ENCODE peak calls at places on chromosomes 3 and 15, in ten cellular contexts. One of them, this sample, is unnamed.

GRCh38 chr3:42032693-42033349 is 58.3 kb upstream of the TRAK1 start:
- DNase-seq in T-helper 2 cell: no peak
- DNase-seq in dorsolateral prefrontal cortex: no peak
- DNase-seq in HT1080: peak
- DNase-seq in Right ventricle myocardium superior: peak
- DNase-seq in HEK293T: no peak
- DNase-seq in NCI-H510A treated with DMSO at 0.1 percent for 48 hours: peak
- DNase-seq in left colon: peak
- DNase-seq in cardiac muscle cell: no peak
- DNase-seq in activated CD8-positive, alpha-beta memory T cell treated with anti-CD3 and anti-CD28 coated beads for 24 hours: peak
- DNase-seq in this sample: no peak

GRCh38 chr15:65213241-65213640 is 2.0 kb upstream of the CILP start:
- DNase-seq in Right ventricle myocardium superior: no peak
- DNase-seq in NCI-H510A treated with DMSO at 0.1 percent for 48 hours: no peak
- DNase-seq in HEK293T: no peak
- DNase-seq in cardiac muscle cell: no peak
- DNase-seq in dorsolateral prefrontal cortex: no peak
- DNase-seq in left colon: no peak
- DNase-seq in activated CD8-positive, alpha-beta memory T cell treated with anti-CD3 and anti-CD28 coated beads for 24 hours: no peak
- DNase-seq in HT1080: no peak
- DNase-seq in T-helper 2 cell: no peak
- DNase-seq in this sample: no peak

GRCh38 chr3:194971009-194971408 is 285.3 kb downstream of the FAM43A start:
- DNase-seq in Right ventricle myocardium superior: no peak
- DNase-seq in dorsolateral prefrontal cortex: no peak
- DNase-seq in activated CD8-positive, alpha-beta memory T cell treated with anti-CD3 and anti-CD28 coated beads for 24 hours: peak
- DNase-seq in left colon: no peak
- DNase-seq in HEK293T: no peak
- DNase-seq in NCI-H510A treated with DMSO at 0.1 percent for 48 hours: no peak
- DNase-seq in cardiac muscle cell: no peak
- DNase-seq in T-helper 2 cell: no peak
- DNase-seq in HT1080: no peak
- DNase-seq in this sample: no peak

GRCh38 chr3:60742606-60743145 is 508.6 kb downstream of the FHIT start:
- DNase-seq in Right ventricle myocardium superior: peak
- DNase-seq in left colon: no peak
- DNase-seq in cardiac muscle cell: peak
- DNase-seq in HT1080: peak
- DNase-seq in dorsolateral prefrontal cortex: no peak
- DNase-seq in activated CD8-positive, alpha-beta memory T cell treated with anti-CD3 and anti-CD28 coated beads for 24 hours: no peak
- DNase-seq in T-helper 2 cell: no peak
- DNase-seq in HEK293T: peak
- DNase-seq in NCI-H510A treated with DMSO at 0.1 percent for 48 hours: no peak
- DNase-seq in this sample: peak

GRCh38 chr3:98808071-98808470 is 44.9 kb downstream of the ST3GAL6 start:
- DNase-seq in activated CD8-positive, alpha-beta memory T cell treated with anti-CD3 and anti-CD28 coated beads for 24 hours: no peak
- DNase-seq in left colon: no peak
- DNase-seq in T-helper 2 cell: no peak
- DNase-seq in Right ventricle myocardium superior: no peak
- DNase-seq in HT1080: no peak
- DNase-seq in cardiac muscle cell: no peak
- DNase-seq in dorsolateral prefrontal cortex: no peak
- DNase-seq in NCI-H510A treated with DMSO at 0.1 percent for 48 hours: no peak
- DNase-seq in HEK293T: no peak
- DNase-seq in this sample: no peak

GRCh38 chr3:16616083-16616482 is 10.9 kb upstream of the DAZL start:
- DNase-seq in cardiac muscle cell: no peak
- DNase-seq in NCI-H510A treated with DMSO at 0.1 percent for 48 hours: no peak
- DNase-seq in T-helper 2 cell: no peak
- DNase-seq in HT1080: no peak
- DNase-seq in Right ventricle myocardium superior: no peak
- DNase-seq in left colon: no peak
- DNase-seq in activated CD8-positive, alpha-beta memory T cell treated with anti-CD3 and anti-CD28 coated beads for 24 hours: no peak
- DNase-seq in dorsolateral prefrontal cortex: no peak
- DNase-seq in HEK293T: no peak
- DNase-seq in this sample: no peak

GRCh38 chr3:111874177-111874820 is 15.2 kb downstream of the PHLDB2 start:
- DNase-seq in cardiac muscle cell: no peak
- DNase-seq in Right ventricle myocardium superior: no peak
- DNase-seq in left colon: no peak
- DNase-seq in activated CD8-positive, alpha-beta memory T cell treated with anti-CD3 and anti-CD28 coated beads for 24 hours: no peak
- DNase-seq in dorsolateral prefrontal cortex: no peak
- DNase-seq in T-helper 2 cell: no peak
- DNase-seq in NCI-H510A treated with DMSO at 0.1 percent for 48 hours: no peak
- DNase-seq in HT1080: peak
- DNase-seq in HEK293T: no peak
- DNase-seq in this sample: no peak

GRCh38 chr3:164486150-164486549 is 592.1 kb downstream of the SI start:
- DNase-seq in NCI-H510A treated with DMSO at 0.1 percent for 48 hours: no peak
- DNase-seq in HEK293T: no peak
- DNase-seq in activated CD8-positive, alpha-beta memory T cell treated with anti-CD3 and anti-CD28 coated beads for 24 hours: no peak
- DNase-seq in HT1080: no peak
- DNase-seq in cardiac muscle cell: no peak
- DNase-seq in T-helper 2 cell: no peak
- DNase-seq in dorsolateral prefrontal cortex: no peak
- DNase-seq in Right ventricle myocardium superior: no peak
- DNase-seq in left colon: no peak
- DNase-seq in this sample: no peak

GRCh38 chr3:176514297-176514696 is 683.0 kb downstream of the TBL1XR1 start:
- DNase-seq in HEK293T: peak
- DNase-seq in Right ventricle myocardium superior: no peak
- DNase-seq in HT1080: peak
- DNase-seq in T-helper 2 cell: no peak
- DNase-seq in activated CD8-positive, alpha-beta memory T cell treated with anti-CD3 and anti-CD28 coated beads for 24 hours: no peak
- DNase-seq in cardiac muscle cell: peak
- DNase-seq in dorsolateral prefrontal cortex: no peak
- DNase-seq in left colon: no peak
- DNase-seq in NCI-H510A treated with DMSO at 0.1 percent for 48 hours: no peak
- DNase-seq in this sample: peak

GRCh38 chr3:157131861-157132260 is 28.1 kb downstream of the CCNL1 start:
- DNase-seq in NCI-H510A treated with DMSO at 0.1 percent for 48 hours: no peak
- DNase-seq in Right ventricle myocardium superior: no peak
- DNase-seq in HEK293T: no peak
- DNase-seq in left colon: no peak
- DNase-seq in activated CD8-positive, alpha-beta memory T cell treated with anti-CD3 and anti-CD28 coated beads for 24 hours: no peak
- DNase-seq in cardiac muscle cell: no peak
- DNase-seq in dorsolateral prefrontal cortex: no peak
- DNase-seq in T-helper 2 cell: no peak
- DNase-seq in HT1080: peak
- DNase-seq in this sample: no peak

GRCh38 chr3:71690222-71690821 is 34.9 kb downstream of the EIF4E3 start:
- DNase-seq in NCI-H510A treated with DMSO at 0.1 percent for 48 hours: no peak
- DNase-seq in T-helper 2 cell: no peak
- DNase-seq in dorsolateral prefrontal cortex: no peak
- DNase-seq in activated CD8-positive, alpha-beta memory T cell treated with anti-CD3 and anti-CD28 coated beads for 24 hours: no peak
- DNase-seq in cardiac muscle cell: no peak
- DNase-seq in Right ventricle myocardium superior: no peak
- DNase-seq in left colon: no peak
- DNase-seq in HEK293T: no peak
- DNase-seq in HT1080: peak
- DNase-seq in this sample: no peak

GRCh38 chr3:73226026-73226425 is 164.6 kb downstream of the EBLN2 start:
- DNase-seq in HEK293T: no peak
- DNase-seq in activated CD8-positive, alpha-beta memory T cell treated with anti-CD3 and anti-CD28 coated beads for 24 hours: no peak
- DNase-seq in cardiac muscle cell: no peak
- DNase-seq in T-helper 2 cell: no peak
- DNase-seq in dorsolateral prefrontal cortex: no peak
- DNase-seq in NCI-H510A treated with DMSO at 0.1 percent for 48 hours: no peak
- DNase-seq in Right ventricle myocardium superior: no peak
- DNase-seq in HT1080: no peak
- DNase-seq in left colon: no peak
- DNase-seq in this sample: no peak

GRCh38 chr3:79871656-79872055 is 103.9 kb upstream of the ROBO1 start:
- DNase-seq in Right ventricle myocardium superior: no peak
- DNase-seq in HEK293T: no peak
- DNase-seq in left colon: no peak
- DNase-seq in cardiac muscle cell: no peak
- DNase-seq in T-helper 2 cell: no peak
- DNase-seq in HT1080: no peak
- DNase-seq in dorsolateral prefrontal cortex: no peak
- DNase-seq in activated CD8-positive, alpha-beta memory T cell treated with anti-CD3 and anti-CD28 coated beads for 24 hours: no peak
- DNase-seq in NCI-H510A treated with DMSO at 0.1 percent for 48 hours: no peak
- DNase-seq in this sample: no peak

GRCh38 chr15:50231761-50232160 is 33.8 kb downstream of the HDC start:
- DNase-seq in T-helper 2 cell: no peak
- DNase-seq in left colon: no peak
- DNase-seq in dorsolateral prefrontal cortex: no peak
- DNase-seq in HEK293T: no peak
- DNase-seq in cardiac muscle cell: no peak
- DNase-seq in HT1080: no peak
- DNase-seq in Right ventricle myocardium superior: no peak
- DNase-seq in activated CD8-positive, alpha-beta memory T cell treated with anti-CD3 and anti-CD28 coated beads for 24 hours: no peak
- DNase-seq in NCI-H510A treated with DMSO at 0.1 percent for 48 hours: no peak
- DNase-seq in this sample: no peak

GRCh38 chr3:169998668-169999131 is 32.1 kb downstream of the SEC62 start:
- DNase-seq in T-helper 2 cell: no peak
- DNase-seq in cardiac muscle cell: no peak
- DNase-seq in left colon: no peak
- DNase-seq in Right ventricle myocardium superior: no peak
- DNase-seq in activated CD8-positive, alpha-beta memory T cell treated with anti-CD3 and anti-CD28 coated beads for 24 hours: no peak
- DNase-seq in HT1080: no peak
- DNase-seq in NCI-H510A treated with DMSO at 0.1 percent for 48 hours: no peak
- DNase-seq in dorsolateral prefrontal cortex: no peak
- DNase-seq in HEK293T: no peak
- DNase-seq in this sample: no peak

GRCh38 chr3:25940935-25941334 is 151.0 kb downstream of the OXSM start:
- DNase-seq in cardiac muscle cell: no peak
- DNase-seq in Right ventricle myocardium superior: no peak
- DNase-seq in NCI-H510A treated with DMSO at 0.1 percent for 48 hours: no peak
- DNase-seq in HT1080: peak
- DNase-seq in dorsolateral prefrontal cortex: no peak
- DNase-seq in left colon: no peak
- DNase-seq in HEK293T: no peak
- DNase-seq in activated CD8-positive, alpha-beta memory T cell treated with anti-CD3 and anti-CD28 coated beads for 24 hours: no peak
- DNase-seq in T-helper 2 cell: no peak
- DNase-seq in this sample: no peak

GRCh38 chr3:69770976-69771634 is 31.8 kb downstream of the MITF start:
- DNase-seq in cardiac muscle cell: no peak
- DNase-seq in dorsolateral prefrontal cortex: no peak
- DNase-seq in NCI-H510A treated with DMSO at 0.1 percent for 48 hours: no peak
- DNase-seq in left colon: no peak
- DNase-seq in HT1080: peak
- DNase-seq in activated CD8-positive, alpha-beta memory T cell treated with anti-CD3 and anti-CD28 coated beads for 24 hours: no peak
- DNase-seq in Right ventricle myocardium superior: no peak
- DNase-seq in T-helper 2 cell: no peak
- DNase-seq in HEK293T: no peak
- DNase-seq in this sample: no peak

GRCh38 chr15:84611631-84612030 is 10.8 kb downstream of the ZSCAN2 start:
- DNase-seq in NCI-H510A treated with DMSO at 0.1 percent for 48 hours: no peak
- DNase-seq in HEK293T: no peak
- DNase-seq in cardiac muscle cell: no peak
- DNase-seq in HT1080: no peak
- DNase-seq in dorsolateral prefrontal cortex: no peak
- DNase-seq in left colon: no peak
- DNase-seq in Right ventricle myocardium superior: no peak
- DNase-seq in activated CD8-positive, alpha-beta memory T cell treated with anti-CD3 and anti-CD28 coated beads for 24 hours: no peak
- DNase-seq in T-helper 2 cell: no peak
- DNase-seq in this sample: no peak

GRCh38 chr15:63369766-63370165 is 11.9 kb downstream of the CA12 start:
- DNase-seq in cardiac muscle cell: no peak
- DNase-seq in HT1080: no peak
- DNase-seq in NCI-H510A treated with DMSO at 0.1 percent for 48 hours: no peak
- DNase-seq in left colon: no peak
- DNase-seq in T-helper 2 cell: no peak
- DNase-seq in Right ventricle myocardium superior: no peak
- DNase-seq in activated CD8-positive, alpha-beta memory T cell treated with anti-CD3 and anti-CD28 coated beads for 24 hours: no peak
- DNase-seq in HEK293T: no peak
- DNase-seq in dorsolateral prefrontal cortex: no peak
- DNase-seq in this sample: no peak

GRCh38 chr3:111735271-111735758 is 123.8 kb upstream of the PHLDB2 start:
- DNase-seq in activated CD8-positive, alpha-beta memory T cell treated with anti-CD3 and anti-CD28 coated beads for 24 hours: no peak
- DNase-seq in HT1080: peak
- DNase-seq in HEK293T: no peak
- DNase-seq in Right ventricle myocardium superior: no peak
- DNase-seq in dorsolateral prefrontal cortex: no peak
- DNase-seq in T-helper 2 cell: no peak
- DNase-seq in NCI-H510A treated with DMSO at 0.1 percent for 48 hours: no peak
- DNase-seq in cardiac muscle cell: peak
- DNase-seq in left colon: no peak
- DNase-seq in this sample: no peak

GRCh38 chr3:139328356-139328755 is 15.5 kb upstream of the MRPS22 start:
- DNase-seq in cardiac muscle cell: no peak
- DNase-seq in activated CD8-positive, alpha-beta memory T cell treated with anti-CD3 and anti-CD28 coated beads for 24 hours: peak
- DNase-seq in left colon: no peak
- DNase-seq in HT1080: no peak
- DNase-seq in dorsolateral prefrontal cortex: no peak
- DNase-seq in T-helper 2 cell: no peak
- DNase-seq in Right ventricle myocardium superior: no peak
- DNase-seq in HEK293T: no peak
- DNase-seq in NCI-H510A treated with DMSO at 0.1 percent for 48 hours: no peak
- DNase-seq in this sample: no peak

GRCh38 chr3:99172736-99173657 is 271.5 kb upstream of the DCBLD2 start:
- DNase-seq in cardiac muscle cell: peak
- DNase-seq in activated CD8-positive, alpha-beta memory T cell treated with anti-CD3 and anti-CD28 coated beads for 24 hours: peak
- DNase-seq in HT1080: peak
- DNase-seq in NCI-H510A treated with DMSO at 0.1 percent for 48 hours: peak
- DNase-seq in left colon: no peak
- DNase-seq in dorsolateral prefrontal cortex: no peak
- DNase-seq in T-helper 2 cell: no peak
- DNase-seq in Right ventricle myocardium superior: no peak
- DNase-seq in HEK293T: peak
- DNase-seq in this sample: peak

GRCh38 chr15:77419050-77419835 is 661 bp downstream of the PEAK1 start:
- DNase-seq in Right ventricle myocardium superior: peak
- DNase-seq in T-helper 2 cell: peak
- DNase-seq in HEK293T: peak
- DNase-seq in NCI-H510A treated with DMSO at 0.1 percent for 48 hours: no peak
- DNase-seq in dorsolateral prefrontal cortex: no peak
- DNase-seq in HT1080: peak
- DNase-seq in activated CD8-positive, alpha-beta memory T cell treated with anti-CD3 and anti-CD28 coated beads for 24 hours: peak
- DNase-seq in left colon: peak
- DNase-seq in cardiac muscle cell: peak
- DNase-seq in this sample: peak

GRCh38 chr3:44130249-44130648 is 111.4 kb upstream of the TOPAZ1 start:
- DNase-seq in Right ventricle myocardium superior: no peak
- DNase-seq in T-helper 2 cell: no peak
- DNase-seq in left colon: no peak
- DNase-seq in cardiac muscle cell: no peak
- DNase-seq in HEK293T: no peak
- DNase-seq in activated CD8-positive, alpha-beta memory T cell treated with anti-CD3 and anti-CD28 coated beads for 24 hours: no peak
- DNase-seq in NCI-H510A treated with DMSO at 0.1 percent for 48 hours: no peak
- DNase-seq in dorsolateral prefrontal cortex: no peak
- DNase-seq in HT1080: no peak
- DNase-seq in this sample: no peak

GRCh38 chr3:198079771-198080520 is 119.9 kb downstream of the LMLN start:
- DNase-seq in left colon: no peak
- DNase-seq in T-helper 2 cell: peak
- DNase-seq in activated CD8-positive, alpha-beta memory T cell treated with anti-CD3 and anti-CD28 coated beads for 24 hours: no peak
- DNase-seq in dorsolateral prefrontal cortex: no peak
- DNase-seq in HEK293T: peak
- DNase-seq in NCI-H510A treated with DMSO at 0.1 percent for 48 hours: no peak
- DNase-seq in cardiac muscle cell: peak
- DNase-seq in HT1080: no peak
- DNase-seq in Right ventricle myocardium superior: no peak
- DNase-seq in this sample: peak